ENCODE peak calls at places on chromosomes 11 and 22, in eight cellular contexts. Y, N, W, U, X, O, V and J are unnamed samples.

GRCh38 chr11:108559340-108559739 is 34.2 kb downstream of the EXPH5 start:
- DNase-seq in N (no peak), X (no peak), O (no peak), Y (no peak), W (no peak), U (no peak), V (no peak), J (no peak)

GRCh38 chr11:124199702-124200101 is 16.6 kb downstream of the OR10D3 start:
- DNase-seq in W (no peak), U (no peak), X (no peak), Y (no peak), N (no peak), V (no peak), O (no peak), J (no peak)

GRCh38 chr11:62889126-62889483 is 8.4 kb downstream of the SLC3A2 start:
- DNase-seq in V (no peak), Y (no peak), X (no peak), W (no peak), O (no peak), N (no peak), U (no peak), J (no peak)

GRCh38 chr11:64323373-64323772 is 5.5 kb downstream of the PRDX5 start:
- DNase-seq in V (no peak), U (no peak), X (no peak), W (no peak), N (no peak), Y (no peak), O (no peak), J (no peak)

GRCh38 chr11:115552151-115552550 is 47.9 kb upstream of the CADM1 start:
- DNase-seq in Y (no peak), U (no peak), O (no peak), X (no peak), V (peak), W (no peak), N (no peak), J (no peak)

GRCh38 chr11:122344281-122344680 is 228.3 kb upstream of the BLID start:
- DNase-seq in U (no peak), Y (no peak), O (no peak), X (no peak), V (no peak), W (no peak), N (no peak), J (no peak)

GRCh38 chr22:47213571-47214230 is 451.3 kb downstream of the TBC1D22A start:
- DNase-seq in W (peak), V (no peak), N (no peak), O (no peak), Y (peak), U (peak), X (no peak), J (no peak)

GRCh38 chr11:3855808-3856491 is 486 bp downstream of the STIM1 start:
- DNase-seq in Y (peak), W (no peak), V (no peak), U (peak), X (peak), O (peak), N (peak), J (no peak)

GRCh38 chr11:100687630-100688395 is 725 bp downstream of the ARHGAP42 start:
- DNase-seq in X (peak), W (peak), N (peak), U (peak), O (peak), Y (no peak), V (peak), J (peak)

GRCh38 chr22:49215840-49216239 is 611.8 kb downstream of the BRD1 start:
- DNase-seq in W (no peak), N (no peak), O (no peak), U (no peak), Y (no peak), V (no peak), X (no peak), J (no peak)

GRCh38 chr11:2686360-2687222 is 13.2 kb downstream of the KCNQ1OT1 start:
- DNase-seq in O (peak), N (no peak), Y (no peak), V (no peak), U (no peak), W (no peak), X (no peak), J (no peak)

GRCh38 chr11:59523541-59523940 is 12.2 kb downstream of the OR4D9 start:
- DNase-seq in O (no peak), W (no peak), U (no peak), X (no peak), V (no peak), Y (no peak), N (no peak), J (no peak)

GRCh38 chr22:40007826-40008710 is 13.3 kb downstream of the FAM83F start:
- DNase-seq in Y (no peak), X (no peak), W (no peak), U (no peak), V (no peak), N (no peak), O (no peak), J (no peak)

GRCh38 chr11:43644626-43645299 is 35.8 kb upstream of the HSD17B12 start:
- DNase-seq in Y (no peak), U (no peak), X (no peak), O (no peak), V (no peak), W (peak), N (no peak), J (no peak)